ENCODE peak calls at places on chromosomes 2 and 18, in five cellular contexts. W, Q, N, Y and D are unnamed samples. For H3K4me1, the result is how much of the 10 kb centered on the place peaks cover.

GRCh38 chr2:233204286-233204936 is 47.1 kb upstream of the ATG16L1 start:
- DNase-seq in W (no peak), Q (no peak), N (no peak), Y (no peak), D (no peak)

GRCh38 chr2:18483896-18484295 is 76.6 kb downstream of the RDH14 start:
- DNase-seq in W (no peak), Q (no peak), N (no peak), Y (no peak), D (no peak)

GRCh38 chr2:203340791-203341487 is 12.7 kb downstream of the ABI2 start:
- DNase-seq in W (no peak), Q (no peak), N (peak), Y (peak), D (no peak)

GRCh38 chr18:22977847-22978701 is 44.9 kb downstream of the RBBP8 start:
- DNase-seq in W (no peak), Q (no peak), N (no peak), Y (peak), D (no peak)

GRCh38 chr2:84427235-84428138 is 31.6 kb downstream of the SUCLG1 start:
- DNase-seq in W (no peak), Q (no peak), N (no peak), Y (peak), D (no peak)

GRCh38 chr2:37414470-37414949 is 70.1 kb downstream of the QPCT start:
- DNase-seq in W (no peak), Q (no peak), N (no peak), Y (peak), D (peak)

GRCh38 chr2:152046940-152047339 is 51.9 kb downstream of the CACNB4 start:
- DNase-seq in W (no peak), Q (no peak), N (no peak), Y (no peak), D (no peak)

GRCh38 chr2:135826561-135826960 is 10.4 kb downstream of the LCT start:
- DNase-seq in W (no peak), Q (no peak), N (no peak), Y (no peak), D (no peak)

GRCh38 chr18:21038201-21038600 is 73.4 kb downstream of the ROCK1 start:
- DNase-seq in W (no peak), Q (no peak), N (no peak), Y (no peak), D (no peak)

GRCh38 chr2:18987592-18988073 is 370.8 kb downstream of the OSR1 start:
- DNase-seq in W (peak), Q (no peak), N (peak), Y (peak), D (peak)

GRCh38 chr2:239258248-239258647 is 142.6 kb downstream of the HDAC4 start:
- DNase-seq in W (no peak), Q (no peak), N (no peak), Y (no peak), D (no peak)

GRCh38 chr2:209619782-209620181 is 151.8 kb upstream of the UNC80 start:
- DNase-seq in W (no peak), Q (no peak), N (no peak), Y (no peak), D (no peak)

GRCh38 chr2:67666386-67667053 is 269.4 kb downstream of the ETAA1 start:
- DNase-seq in W (no peak), Q (no peak), N (no peak), Y (peak), D (no peak)

GRCh38 chr2:236166781-236167296 is 1.3 kb downstream of the GBX2 start:
- DNase-seq in W (no peak), Q (peak), N (no peak), Y (no peak), D (no peak)

GRCh38 chr2:49857371-49858112 is 703.2 kb upstream of the FSHR start:
- DNase-seq in W (no peak), Q (no peak), N (no peak), Y (no peak), D (no peak)

DNA sequence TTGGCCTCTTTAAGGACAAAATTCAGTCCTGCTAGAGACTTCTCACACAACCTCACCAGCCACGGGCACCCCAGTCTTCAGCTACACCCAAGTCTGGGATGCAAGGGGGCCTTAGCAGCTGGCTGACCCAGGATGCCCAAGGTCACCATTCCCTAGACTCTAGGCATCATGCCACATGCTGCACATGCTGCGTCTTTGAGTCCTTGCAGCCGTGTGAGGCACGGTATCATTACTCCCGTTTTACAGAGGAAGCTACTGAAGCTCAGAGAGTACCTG is 2.6 kb upstream of the ATOH8 start:
- DNase-seq in W (no peak), Q (no peak), N (no peak), Y (no peak), D (no peak)
- H3K4me1 ChIP-seq in W (half or more), Q (under half), N (under half), Y (under half), D (under half)

GRCh38 chr2:33607137-33607781 is 8.2 kb upstream of the FAM98A start:
- DNase-seq in W (no peak), Q (no peak), N (no peak), Y (no peak), D (no peak)

GRCh38 chr2:33605059-33605458 is 6.0 kb upstream of the FAM98A start:
- DNase-seq in W (no peak), Q (no peak), N (peak), Y (no peak), D (no peak)

GRCh38 chr2:33603416-33603815 is 4.3 kb upstream of the FAM98A start:
- DNase-seq in W (no peak), Q (no peak), N (no peak), Y (no peak), D (no peak)

GRCh38 chr2:33607905-33608304 is 8.8 kb upstream of the FAM98A start:
- DNase-seq in W (no peak), Q (no peak), N (no peak), Y (no peak), D (no peak)

GRCh38 chr2:33606622-33607021 is 7.5 kb upstream of the FAM98A start:
- DNase-seq in W (no peak), Q (no peak), N (no peak), Y (no peak), D (no peak)
- H3K4me1 ChIP-seq in W (under half), Q (under half), N (under half), Y (under half), D (under half)

GRCh38 chr2:47034973-47035609 is 119.5 kb upstream of the MCFD2 start:
- DNase-seq in W (no peak), Q (no peak), N (no peak), Y (no peak), D (peak)
- H3K4me1 ChIP-seq in W (half or more), Q (under half), N (half or more), Y (under half), D (half or more)

GRCh38 chr2:174038472-174038871 is 73.3 kb upstream of the SP3 start:
- DNase-seq in W (no peak), Q (no peak), N (no peak), Y (no peak), D (no peak)

GRCh38 chr2:174035981-174036742 is 71.0 kb upstream of the SP3 start:
- DNase-seq in W (no peak), Q (no peak), N (no peak), Y (peak), D (no peak)

GRCh38 chr2:174036825-174037224 is 71.7 kb upstream of the SP3 start:
- DNase-seq in W (no peak), Q (no peak), N (no peak), Y (no peak), D (no peak)

GRCh38 chr2:174039551-174040416 is 74.6 kb upstream of the SP3 start:
- DNase-seq in W (peak), Q (peak), N (peak), Y (peak), D (peak)

DNA sequence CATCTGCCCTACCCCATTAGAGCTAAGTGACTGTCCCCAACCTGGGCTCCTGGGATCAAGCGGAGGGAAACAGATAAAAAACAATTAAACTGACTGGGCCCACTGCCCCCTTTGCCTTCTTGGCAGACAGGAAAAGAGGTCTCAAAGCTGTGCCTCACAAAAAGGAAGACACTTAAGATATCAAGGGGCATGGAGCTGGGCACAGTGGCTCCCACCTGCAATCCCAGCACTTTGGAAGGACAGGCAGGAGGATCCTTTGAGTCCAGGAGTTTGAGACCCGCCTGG is 75.2 kb upstream of the SP3 start:
- DNase-seq in W (no peak), Q (no peak), N (no peak), Y (no peak), D (no peak)
- H3K4me1 ChIP-seq in W (under half), Q (under half), N (under half), Y (under half), D (under half)

GRCh38 chr2:197196737-197197136 is 113.8 kb downstream of the ANKRD44 start:
- DNase-seq in W (no peak), Q (no peak), N (no peak), Y (no peak), D (no peak)
- H3K4me1 ChIP-seq in W (half or more), Q (under half), N (under half), Y (under half), D (under half)

GRCh38 chr2:234839285-234839684 is 112.5 kb upstream of the SH3BP4 start:
- DNase-seq in W (no peak), Q (no peak), N (no peak), Y (no peak), D (peak)

GRCh38 chr2:234836251-234836650 is 115.6 kb upstream of the SH3BP4 start:
- DNase-seq in W (no peak), Q (no peak), N (no peak), Y (no peak), D (no peak)

GRCh38 chr2:234840336-234840735 is 111.5 kb upstream of the SH3BP4 start:
- DNase-seq in W (no peak), Q (no peak), N (peak), Y (peak), D (peak)

GRCh38 chr2:234834228-234834923 is 117.4 kb upstream of the SH3BP4 start:
- DNase-seq in W (no peak), Q (no peak), N (no peak), Y (no peak), D (no peak)

DNA sequence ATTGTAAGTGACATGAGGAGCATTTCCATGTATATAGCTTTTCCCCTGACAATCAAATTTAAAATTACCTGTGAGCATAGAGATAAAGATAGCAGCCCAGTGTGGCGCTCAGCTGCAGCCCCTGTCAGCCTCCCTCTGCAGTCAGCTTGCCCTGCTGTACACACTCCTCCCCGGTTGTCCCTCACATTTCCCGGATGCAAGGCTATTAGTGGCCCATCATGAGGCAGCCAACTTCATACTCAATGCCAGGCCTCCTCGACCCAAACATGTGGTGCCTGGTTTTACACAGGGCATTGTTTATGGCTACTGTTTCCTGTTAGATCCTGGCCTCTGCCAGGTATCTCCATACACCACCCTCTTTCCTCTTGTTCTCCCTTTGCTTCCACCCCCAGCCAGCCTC is 116.1 kb upstream of the SH3BP4 start:
- DNase-seq in W (no peak), Q (no peak), N (no peak), Y (no peak), D (no peak)
- H3K4me1 ChIP-seq in W (under half), Q (under half), N (under half), Y (under half), D (under half)

DNA sequence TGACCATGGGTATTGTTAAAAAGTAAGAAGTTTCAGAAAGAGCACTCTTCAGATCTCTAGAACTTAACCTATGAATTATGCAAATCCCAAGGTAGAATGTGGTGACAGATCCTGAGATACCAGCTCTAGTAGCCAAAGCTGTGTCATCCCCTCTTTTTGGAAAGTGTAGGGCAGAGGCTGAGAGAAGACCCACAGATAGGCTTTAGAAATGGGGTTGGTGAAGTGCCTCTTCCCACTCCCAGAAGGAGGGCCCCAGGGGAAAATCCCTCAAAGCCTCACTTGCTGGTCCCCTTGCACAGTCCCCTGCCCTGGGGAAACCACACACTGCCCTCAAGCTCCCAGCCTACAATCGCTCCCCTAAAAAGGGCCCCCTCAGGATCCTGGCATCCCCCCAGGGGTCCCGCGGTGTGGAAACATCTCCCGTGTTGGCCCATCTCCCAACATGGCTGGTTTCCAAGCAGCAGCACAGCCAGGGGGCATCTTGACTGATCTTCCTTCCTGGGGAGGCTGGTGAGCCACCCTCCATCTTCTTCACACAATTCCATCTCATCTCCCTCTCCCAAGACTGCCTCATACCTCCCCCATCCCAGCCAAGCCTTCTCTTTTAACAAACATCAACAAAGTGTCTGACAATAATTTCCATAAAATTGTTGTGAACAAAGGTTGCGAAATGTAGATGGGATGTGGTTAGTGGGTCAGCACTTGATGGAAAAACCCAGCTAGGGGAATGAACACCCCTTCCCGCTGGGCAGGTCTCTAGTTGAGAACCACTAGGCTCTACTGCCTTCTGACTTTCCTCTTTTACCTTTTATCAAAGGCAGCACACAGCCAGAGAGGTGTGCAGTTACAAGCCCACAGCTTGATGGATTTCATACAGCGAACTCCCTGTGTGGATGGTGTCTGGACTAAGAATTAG is 25.1 kb downstream of the MAL start:
- DNase-seq in W (no peak), Q (no peak), N (no peak), Y (peak), D (no peak)
- H3K4me1 ChIP-seq in W (under half), Q (under half), N (under half), Y (under half), D (under half)